ENCODE peak calls at places on chromosomes 1 and 21, in six cellular contexts. One of them, this sample, is unnamed. For H3K4me1, the result is how much of the 10 kb centered on the place peaks cover.

GRCh38 chr1:29033829-29034466 is 89.8 kb downstream of the TMEM200B start:
- DNase-seq in neural progenitor cell: peak
- DNase-seq in CD8-positive, alpha-beta T cell: no peak
- DNase-seq in lower lobe of right lung: no peak
- DNase-seq in upper lobe of right lung: no peak
- DNase-seq in fibroblast of lung: peak
- DNase-seq in this sample: no peak

GRCh38 chr21:26199471-26199870 is 28.9 kb upstream of the APP start:
- DNase-seq in neural progenitor cell: no peak
- DNase-seq in CD8-positive, alpha-beta T cell: no peak
- DNase-seq in lower lobe of right lung: no peak
- DNase-seq in upper lobe of right lung: no peak
- DNase-seq in fibroblast of lung: peak
- DNase-seq in this sample: peak

GRCh38 chr1:108644984-108645383 is 15.9 kb downstream of the HENMT1 start:
- DNase-seq in neural progenitor cell: no peak
- DNase-seq in CD8-positive, alpha-beta T cell: peak
- DNase-seq in lower lobe of right lung: peak
- DNase-seq in upper lobe of right lung: no peak
- DNase-seq in fibroblast of lung: no peak
- DNase-seq in this sample: no peak

GRCh38 chr21:18155508-18156193 is 89.0 kb upstream of the CHODL start:
- DNase-seq in neural progenitor cell: peak
- DNase-seq in CD8-positive, alpha-beta T cell: no peak
- DNase-seq in lower lobe of right lung: no peak
- DNase-seq in upper lobe of right lung: no peak
- DNase-seq in fibroblast of lung: peak
- DNase-seq in this sample: peak

GRCh38 chr1:228445867-228446584 is 29.4 kb upstream of the TRIM17 start:
- DNase-seq in neural progenitor cell: peak
- DNase-seq in CD8-positive, alpha-beta T cell: peak
- DNase-seq in lower lobe of right lung: no peak
- DNase-seq in upper lobe of right lung: no peak
- DNase-seq in fibroblast of lung: peak
- DNase-seq in this sample: peak

GRCh38 chr1:23742670-23743286 is 493 bp upstream of the ELOA start:
- DNase-seq in neural progenitor cell: no peak
- DNase-seq in CD8-positive, alpha-beta T cell: no peak
- DNase-seq in lower lobe of right lung: peak
- DNase-seq in upper lobe of right lung: no peak
- DNase-seq in fibroblast of lung: peak
- DNase-seq in this sample: peak

GRCh38 chr21:46667191-46667734 is 31.8 kb downstream of the PRMT2 start:
- DNase-seq in neural progenitor cell: peak
- DNase-seq in CD8-positive, alpha-beta T cell: no peak
- DNase-seq in lower lobe of right lung: no peak
- DNase-seq in upper lobe of right lung: no peak
- DNase-seq in fibroblast of lung: peak
- DNase-seq in this sample: peak

GRCh38 chr1:228285661-228286504 is 78.0 kb downstream of the OBSCN start:
- DNase-seq in neural progenitor cell: no peak
- DNase-seq in CD8-positive, alpha-beta T cell: no peak
- DNase-seq in lower lobe of right lung: peak
- DNase-seq in upper lobe of right lung: peak
- DNase-seq in fibroblast of lung: no peak
- DNase-seq in this sample: no peak

GRCh38 chr1:204780682-204781081 is 90.0 kb upstream of the NFASC start:
- DNase-seq in neural progenitor cell: no peak
- DNase-seq in CD8-positive, alpha-beta T cell: no peak
- DNase-seq in lower lobe of right lung: no peak
- DNase-seq in upper lobe of right lung: no peak
- DNase-seq in fibroblast of lung: peak
- DNase-seq in this sample: no peak

GRCh38 chr1:89527750-89528381 is 3.2 kb downstream of the LRRC8B start:
- DNase-seq in neural progenitor cell: no peak
- DNase-seq in CD8-positive, alpha-beta T cell: no peak
- DNase-seq in lower lobe of right lung: no peak
- DNase-seq in upper lobe of right lung: no peak
- DNase-seq in fibroblast of lung: no peak
- DNase-seq in this sample: no peak

GRCh38 chr1:27811741-27812500 is 18.7 kb upstream of the PPP1R8 start:
- DNase-seq in neural progenitor cell: no peak
- DNase-seq in CD8-positive, alpha-beta T cell: no peak
- DNase-seq in lower lobe of right lung: no peak
- DNase-seq in upper lobe of right lung: no peak
- DNase-seq in fibroblast of lung: no peak
- DNase-seq in this sample: no peak

GRCh38 chr1:12616709-12617373 is 1.2 kb downstream of the DHRS3 start:
- DNase-seq in neural progenitor cell: peak
- DNase-seq in CD8-positive, alpha-beta T cell: peak
- DNase-seq in lower lobe of right lung: peak
- DNase-seq in upper lobe of right lung: peak
- DNase-seq in fibroblast of lung: no peak
- DNase-seq in this sample: no peak

GRCh38 chr1:65001238-65001792 is 35.0 kb upstream of the JAK1 start:
- DNase-seq in neural progenitor cell: peak
- DNase-seq in CD8-positive, alpha-beta T cell: peak
- DNase-seq in lower lobe of right lung: peak
- DNase-seq in upper lobe of right lung: peak
- DNase-seq in fibroblast of lung: peak
- DNase-seq in this sample: no peak

GRCh38 chr1:161207173-161207572 is 5.0 kb downstream of the NDUFS2 start:
- DNase-seq in neural progenitor cell: no peak
- DNase-seq in CD8-positive, alpha-beta T cell: no peak
- DNase-seq in lower lobe of right lung: no peak
- DNase-seq in upper lobe of right lung: no peak
- DNase-seq in fibroblast of lung: no peak
- DNase-seq in this sample: no peak

GRCh38 chr21:26881504-26882228 is 36.5 kb upstream of the ADAMTS1 start:
- DNase-seq in neural progenitor cell: peak
- DNase-seq in CD8-positive, alpha-beta T cell: no peak
- DNase-seq in lower lobe of right lung: no peak
- DNase-seq in upper lobe of right lung: no peak
- DNase-seq in fibroblast of lung: peak
- DNase-seq in this sample: no peak

GRCh38 chr1:4071675-4072074 is 171.6 kb upstream of the C1orf174 start:
- DNase-seq in neural progenitor cell: no peak
- DNase-seq in CD8-positive, alpha-beta T cell: no peak
- DNase-seq in lower lobe of right lung: no peak
- DNase-seq in upper lobe of right lung: peak
- DNase-seq in fibroblast of lung: no peak
- DNase-seq in this sample: no peak

GRCh38 chr1:202807926-202808757 is at the start of gene KDM5B:
- DNase-seq in neural progenitor cell: peak
- DNase-seq in CD8-positive, alpha-beta T cell: peak
- DNase-seq in lower lobe of right lung: peak
- DNase-seq in upper lobe of right lung: peak
- DNase-seq in fibroblast of lung: peak
- DNase-seq in this sample: peak

GRCh38 chr1:114153621-114154145 is at the start of gene SYT6:
- DNase-seq in neural progenitor cell: peak
- DNase-seq in CD8-positive, alpha-beta T cell: peak
- DNase-seq in lower lobe of right lung: no peak
- DNase-seq in upper lobe of right lung: no peak
- DNase-seq in fibroblast of lung: no peak
- DNase-seq in this sample: no peak

GRCh38 chr1:237206065-237206414 is 164.1 kb downstream of the RYR2 start:
- DNase-seq in neural progenitor cell: no peak
- DNase-seq in CD8-positive, alpha-beta T cell: no peak
- DNase-seq in lower lobe of right lung: no peak
- DNase-seq in upper lobe of right lung: no peak
- DNase-seq in fibroblast of lung: no peak
- DNase-seq in this sample: no peak

GRCh38 chr1:107803579-107803978 is 161.4 kb downstream of the VAV3 start:
- DNase-seq in neural progenitor cell: no peak
- DNase-seq in CD8-positive, alpha-beta T cell: no peak
- DNase-seq in lower lobe of right lung: no peak
- DNase-seq in upper lobe of right lung: no peak
- DNase-seq in fibroblast of lung: no peak
- DNase-seq in this sample: no peak

GRCh38 chr21:31520506-31521163 is 138.9 kb upstream of the SOD1 start:
- DNase-seq in neural progenitor cell: no peak
- DNase-seq in CD8-positive, alpha-beta T cell: no peak
- DNase-seq in lower lobe of right lung: no peak
- DNase-seq in upper lobe of right lung: no peak
- DNase-seq in fibroblast of lung: peak
- DNase-seq in this sample: no peak

GRCh38 chr1:212432706-212433576 is at the start of gene NENF:
- DNase-seq in neural progenitor cell: peak
- DNase-seq in CD8-positive, alpha-beta T cell: peak
- DNase-seq in lower lobe of right lung: peak
- DNase-seq in upper lobe of right lung: peak
- DNase-seq in fibroblast of lung: peak
- DNase-seq in this sample: peak

GRCh38 chr1:12346483-12347155 is 116.8 kb downstream of the VPS13D start:
- DNase-seq in neural progenitor cell: no peak
- DNase-seq in CD8-positive, alpha-beta T cell: no peak
- DNase-seq in lower lobe of right lung: no peak
- DNase-seq in upper lobe of right lung: no peak
- DNase-seq in fibroblast of lung: no peak
- DNase-seq in this sample: no peak

GRCh38 chr21:44372616-44373015 is 19.2 kb downstream of the TRPM2 start:
- DNase-seq in neural progenitor cell: no peak
- DNase-seq in CD8-positive, alpha-beta T cell: no peak
- DNase-seq in lower lobe of right lung: no peak
- DNase-seq in upper lobe of right lung: peak
- DNase-seq in fibroblast of lung: no peak
- DNase-seq in this sample: no peak

GRCh38 chr1:247090455-247090854 is 11.8 kb upstream of the ZNF670 start:
- DNase-seq in neural progenitor cell: no peak
- DNase-seq in CD8-positive, alpha-beta T cell: no peak
- DNase-seq in lower lobe of right lung: no peak
- DNase-seq in upper lobe of right lung: no peak
- DNase-seq in fibroblast of lung: no peak
- DNase-seq in this sample: no peak

GRCh38 chr1:25873120-25873519 is 2.4 kb downstream of the PAQR7 start:
- DNase-seq in neural progenitor cell: peak
- DNase-seq in CD8-positive, alpha-beta T cell: no peak
- DNase-seq in lower lobe of right lung: no peak
- DNase-seq in upper lobe of right lung: peak
- DNase-seq in fibroblast of lung: no peak
- DNase-seq in this sample: no peak
- H3K4me1 ChIP-seq in neural progenitor cell: under half
- H3K4me1 ChIP-seq in CD8-positive, alpha-beta T cell: under half
- H3K4me1 ChIP-seq in lower lobe of right lung: under half
- H3K4me1 ChIP-seq in upper lobe of right lung: under half
- H3K4me1 ChIP-seq in fibroblast of lung: under half
- H3K4me1 ChIP-seq in this sample: under half

GRCh38 chr1:248589334-248589733 is 8.2 kb downstream of the OR2T10 start:
- DNase-seq in neural progenitor cell: no peak
- DNase-seq in CD8-positive, alpha-beta T cell: no peak
- DNase-seq in lower lobe of right lung: no peak
- DNase-seq in upper lobe of right lung: no peak
- DNase-seq in fibroblast of lung: no peak
- DNase-seq in this sample: no peak
- H3K27ac ChIP-seq in neural progenitor cell: no peak
- H3K27ac ChIP-seq in CD8-positive, alpha-beta T cell: no peak
- H3K27ac ChIP-seq in lower lobe of right lung: no peak
- H3K27ac ChIP-seq in upper lobe of right lung: no peak
- H3K27ac ChIP-seq in fibroblast of lung: no peak
- H3K27ac ChIP-seq in this sample: no peak

DNA sequence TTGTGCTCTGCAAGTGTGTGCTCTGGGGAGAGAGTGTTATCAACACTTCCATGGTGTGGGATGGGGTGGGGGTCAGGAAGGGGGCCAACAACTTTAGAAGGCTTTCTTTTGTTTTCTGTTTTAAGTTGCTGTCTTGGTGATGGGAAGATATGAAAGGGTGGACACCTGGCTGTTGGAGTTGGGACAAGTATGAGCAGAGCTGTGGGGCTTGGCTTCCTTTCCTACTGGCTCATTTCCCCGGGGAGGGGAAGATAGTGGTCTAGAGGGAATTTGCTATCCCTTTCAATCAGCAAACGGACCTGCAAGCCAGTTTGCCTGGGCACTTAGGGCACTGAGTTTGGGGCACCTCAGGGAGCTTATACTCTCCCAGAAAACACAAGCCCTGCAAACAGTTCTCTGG is 19.2 kb downstream of the IER5 start:
- DNase-seq in neural progenitor cell: no peak
- DNase-seq in CD8-positive, alpha-beta T cell: no peak
- DNase-seq in lower lobe of right lung: no peak
- DNase-seq in upper lobe of right lung: no peak
- DNase-seq in fibroblast of lung: no peak
- DNase-seq in this sample: no peak
- H3K4me1 ChIP-seq in neural progenitor cell: under half
- H3K4me1 ChIP-seq in CD8-positive, alpha-beta T cell: under half
- H3K4me1 ChIP-seq in lower lobe of right lung: under half
- H3K4me1 ChIP-seq in upper lobe of right lung: under half
- H3K4me1 ChIP-seq in fibroblast of lung: under half
- H3K4me1 ChIP-seq in this sample: under half

DNA sequence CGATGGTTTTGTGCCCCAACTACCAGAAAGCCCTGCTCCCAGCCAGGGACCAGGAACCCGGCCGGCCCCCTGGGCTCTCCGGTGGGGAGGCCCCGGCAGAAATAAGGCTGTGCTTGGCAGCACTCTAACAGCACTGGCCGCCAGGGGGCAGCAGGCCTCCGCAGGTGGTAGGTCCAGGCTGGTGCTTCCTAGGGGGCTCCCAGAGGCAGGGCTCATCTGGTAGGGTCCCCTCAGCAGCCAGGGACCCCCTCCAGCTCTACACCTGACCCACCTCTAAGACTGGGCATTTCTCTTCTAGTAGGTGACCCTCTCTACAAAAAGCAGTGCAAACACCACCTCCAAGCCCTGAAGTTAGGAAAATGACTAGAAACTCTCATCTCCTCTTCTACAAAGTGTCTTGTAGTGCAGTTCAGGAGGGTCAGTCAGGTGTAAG is 85.6 kb downstream of the STUM start:
- DNase-seq in neural progenitor cell: peak
- DNase-seq in CD8-positive, alpha-beta T cell: peak
- DNase-seq in lower lobe of right lung: peak
- DNase-seq in upper lobe of right lung: peak
- DNase-seq in fibroblast of lung: peak
- DNase-seq in this sample: peak
- H3K27ac ChIP-seq in neural progenitor cell: no peak
- H3K27ac ChIP-seq in CD8-positive, alpha-beta T cell: peak
- H3K27ac ChIP-seq in lower lobe of right lung: peak
- H3K27ac ChIP-seq in upper lobe of right lung: no peak
- H3K27ac ChIP-seq in fibroblast of lung: no peak
- H3K27ac ChIP-seq in this sample: no peak

DNA sequence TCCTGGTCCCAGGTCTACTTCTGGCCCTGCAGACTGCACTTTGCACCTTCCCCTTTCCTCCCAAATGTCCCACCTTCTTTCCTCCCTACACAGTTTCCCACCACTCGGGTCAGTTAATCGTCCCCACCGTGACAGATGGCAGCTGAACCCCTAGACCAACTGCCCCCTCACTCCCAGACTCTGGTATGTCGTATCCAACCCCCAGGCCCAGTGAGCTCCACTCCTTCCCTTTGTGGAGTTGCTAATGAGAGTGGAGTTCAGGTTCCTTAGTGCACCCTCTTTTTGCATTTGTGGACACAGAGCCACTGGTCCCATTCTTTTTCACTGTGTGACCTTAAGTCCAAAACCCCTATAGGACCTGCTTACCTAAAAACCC is 1.8 kb downstream of the MAN1C1 start:
- DNase-seq in neural progenitor cell: peak
- DNase-seq in CD8-positive, alpha-beta T cell: no peak
- DNase-seq in lower lobe of right lung: no peak
- DNase-seq in upper lobe of right lung: no peak
- DNase-seq in fibroblast of lung: no peak
- DNase-seq in this sample: no peak
- H3K4me1 ChIP-seq in neural progenitor cell: under half
- H3K4me1 ChIP-seq in CD8-positive, alpha-beta T cell: half or more
- H3K4me1 ChIP-seq in lower lobe of right lung: under half
- H3K4me1 ChIP-seq in upper lobe of right lung: under half
- H3K4me1 ChIP-seq in fibroblast of lung: under half
- H3K4me1 ChIP-seq in this sample: under half

This sample was measured in foreskin keratinocyte.